ENCODE peak calls at places on chromosomes 5 and 9, in eight cellular contexts. I is spleen, N is ovary, F is uterus, P is IMR-90, M is endothelial cell of umbilical vein, W is GM12878, J is HepG2. Y is an unnamed sample. For H3K4me1 and H3K36me3, the result is how much of the 10 kb centered on the place peaks cover.

GRCh38 chr9:83062653-83063527 is at the start of gene RASEF:
- DNase-seq in I (peak), N (peak), F (no peak), P (no peak), M (no peak), W (no peak), J (no peak), Y (no peak)

GRCh38 chr5:5344606-5345005 is 77.9 kb upstream of the ICE1 start:
- DNase-seq in I (no peak), N (no peak), F (no peak), P (no peak), M (no peak), W (no peak), J (no peak), Y (no peak)

GRCh38 chr5:72366324-72366976 is 46.3 kb downstream of the PTCD2 start:
- DNase-seq in I (no peak), N (peak), F (peak), P (peak), M (peak), W (peak), J (peak), Y (peak)

GRCh38 chr5:179288809-179289185 is 56.5 kb downstream of the ADAMTS2 start:
- DNase-seq in I (peak), N (no peak), F (peak), P (no peak), M (no peak), W (no peak), J (no peak), Y (no peak)

GRCh38 chr5:142894749-142895148 is 124.6 kb downstream of the ARHGAP26 start:
- DNase-seq in I (no peak), N (no peak), F (no peak), P (peak), M (no peak), W (no peak), J (peak), Y (no peak)

GRCh38 chr5:125484272-125485002 is 738.0 kb upstream of the ZNF608 start:
- DNase-seq in I (no peak), N (peak), F (peak), P (peak), M (peak), W (no peak), J (no peak), Y (peak)

GRCh38 chr5:98774192-98775046 is 956 bp downstream of the RGMB start:
- DNase-seq in I (peak), N (peak), F (peak), P (peak), M (peak), W (no peak), J (peak), Y (peak)

GRCh38 chr9:4328723-4329122 is 28.9 kb upstream of the GLIS3 start:
- DNase-seq in I (no peak), N (no peak), F (no peak), P (peak), M (no peak), W (no peak), J (no peak), Y (no peak)

GRCh38 chr5:180563994-180564393 is 27.3 kb downstream of the SCGB3A1 start:
- DNase-seq in I (no peak), N (no peak), F (no peak), P (no peak), M (no peak), W (peak), J (no peak), Y (no peak)

GRCh38 chr9:101536938-101537337 is 3.3 kb downstream of the RNF20 start:
- DNase-seq in I (no peak), N (no peak), F (no peak), P (peak), M (peak), W (no peak), J (peak), Y (peak)

GRCh38 chr9:74036549-74037231 is 460.4 kb upstream of the RORB start:
- DNase-seq in I (no peak), N (no peak), F (no peak), P (no peak), M (no peak), W (no peak), J (no peak), Y (no peak)

GRCh38 chr5:67816456-67816855 is 399.1 kb upstream of the PIK3R1 start:
- DNase-seq in I (no peak), N (no peak), F (no peak), P (no peak), M (no peak), W (no peak), J (no peak), Y (no peak)

GRCh38 chr5:67815455-67816391 is 399.8 kb upstream of the PIK3R1 start:
- DNase-seq in I (no peak), N (peak), F (peak), P (no peak), M (no peak), W (no peak), J (peak), Y (peak)

GRCh38 chr5:67814569-67815311 is 400.8 kb upstream of the PIK3R1 start:
- DNase-seq in I (no peak), N (no peak), F (no peak), P (no peak), M (no peak), W (no peak), J (no peak), Y (no peak)

GRCh38 chr5:67813879-67814539 is 401.5 kb upstream of the PIK3R1 start:
- DNase-seq in I (no peak), N (no peak), F (no peak), P (no peak), M (no peak), W (no peak), J (no peak), Y (no peak)

DNA sequence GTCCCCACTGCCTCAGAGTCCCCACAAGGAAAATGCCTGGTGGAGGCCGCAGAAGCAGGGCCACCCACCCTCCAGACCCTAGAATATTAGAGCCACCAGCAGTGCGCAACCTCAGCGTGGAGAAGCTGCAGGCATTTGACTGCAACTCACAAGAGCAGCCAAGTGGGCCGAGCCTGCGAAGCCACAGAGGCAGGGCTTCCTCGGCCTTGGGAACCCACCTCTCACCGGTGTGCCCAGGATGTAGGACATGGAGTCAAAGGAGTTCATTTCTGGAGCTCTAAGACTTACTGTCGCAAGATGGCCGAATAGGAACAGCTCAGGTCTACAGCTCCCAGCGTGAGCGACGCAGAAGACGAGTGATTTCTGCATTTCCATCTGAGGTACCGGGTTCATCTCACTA is 397.9 kb upstream of the PIK3R1 start:
- DNase-seq in I (no peak), N (no peak), F (no peak), P (no peak), M (no peak), W (no peak), J (no peak), Y (no peak)
- TF ChIP-seq POLR2A in I (no peak), N (no peak), F (no peak), P (no peak), M (no peak), W (no peak), J (no peak), Y (no peak)

GRCh38 chr5:136132087-136132486 is 558 bp upstream of the SMAD5 start:
- DNase-seq in I (peak), N (peak), F (peak), P (no peak), M (no peak), W (no peak), J (peak), Y (peak)

GRCh38 chr5:136128416-136128935 is 4.2 kb upstream of the SMAD5 start:
- DNase-seq in I (no peak), N (no peak), F (no peak), P (no peak), M (no peak), W (no peak), J (no peak), Y (no peak)

GRCh38 chr5:136132557-136133415 is at the start of gene SMAD5:
- DNase-seq in I (peak), N (peak), F (peak), P (peak), M (peak), W (peak), J (peak), Y (peak)

GRCh38 chr5:136129445-136129844 is 3.2 kb upstream of the SMAD5 start:
- DNase-seq in I (no peak), N (no peak), F (no peak), P (no peak), M (no peak), W (no peak), J (no peak), Y (no peak)

DNA sequence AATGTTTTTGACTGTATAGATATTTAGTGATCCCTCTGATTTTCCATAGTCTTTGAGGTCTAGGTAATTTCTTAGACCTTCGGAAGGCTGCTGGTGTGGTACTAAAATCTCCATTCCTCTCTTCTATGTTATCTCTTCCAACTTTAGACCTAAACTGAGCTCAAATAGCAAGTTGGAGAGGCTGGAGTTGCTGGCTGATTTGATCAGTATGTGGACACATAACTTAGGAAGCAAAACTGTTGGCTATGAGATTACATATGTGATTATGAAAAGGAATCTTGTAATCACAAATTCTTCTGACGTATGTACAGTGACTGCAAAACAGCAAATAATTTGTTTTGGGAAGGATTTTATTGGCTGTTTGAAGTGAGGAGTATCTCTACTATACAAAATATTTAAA is 2.1 kb upstream of the SMAD5 start:
- DNase-seq in I (no peak), N (no peak), F (no peak), P (no peak), M (no peak), W (no peak), J (no peak), Y (no peak)
- H3K4me1 ChIP-seq in I (under half), N (under half), F (under half), P (under half), M (under half), W (under half), J (under half), Y (under half)

GRCh38 chr9:136220017-136220729 is 15.2 kb upstream of the LHX3 start:
- DNase-seq in I (no peak), N (no peak), F (no peak), P (peak), M (no peak), W (no peak), J (no peak), Y (no peak)
- H3K36me3 ChIP-seq in I (half or more), N (under half), F (under half), P (under half), M (under half), W (under half), J (under half), Y (under half)

GRCh38 chr9:99115947-99116543 is 11.1 kb downstream of the TGFBR1 start:
- DNase-seq in I (no peak), N (no peak), F (no peak), P (no peak), M (no peak), W (no peak), J (no peak), Y (no peak)

GRCh38 chr9:99121604-99122003 is 16.7 kb downstream of the TGFBR1 start:
- DNase-seq in I (no peak), N (no peak), F (no peak), P (no peak), M (no peak), W (no peak), J (no peak), Y (no peak)

GRCh38 chr9:99114846-99115500 is 10.1 kb downstream of the TGFBR1 start:
- DNase-seq in I (no peak), N (no peak), F (no peak), P (no peak), M (no peak), W (no peak), J (no peak), Y (no peak)

GRCh38 chr9:99120256-99120655 is 15.3 kb downstream of the TGFBR1 start:
- DNase-seq in I (no peak), N (no peak), F (no peak), P (no peak), M (no peak), W (no peak), J (no peak), Y (no peak)

DNA sequence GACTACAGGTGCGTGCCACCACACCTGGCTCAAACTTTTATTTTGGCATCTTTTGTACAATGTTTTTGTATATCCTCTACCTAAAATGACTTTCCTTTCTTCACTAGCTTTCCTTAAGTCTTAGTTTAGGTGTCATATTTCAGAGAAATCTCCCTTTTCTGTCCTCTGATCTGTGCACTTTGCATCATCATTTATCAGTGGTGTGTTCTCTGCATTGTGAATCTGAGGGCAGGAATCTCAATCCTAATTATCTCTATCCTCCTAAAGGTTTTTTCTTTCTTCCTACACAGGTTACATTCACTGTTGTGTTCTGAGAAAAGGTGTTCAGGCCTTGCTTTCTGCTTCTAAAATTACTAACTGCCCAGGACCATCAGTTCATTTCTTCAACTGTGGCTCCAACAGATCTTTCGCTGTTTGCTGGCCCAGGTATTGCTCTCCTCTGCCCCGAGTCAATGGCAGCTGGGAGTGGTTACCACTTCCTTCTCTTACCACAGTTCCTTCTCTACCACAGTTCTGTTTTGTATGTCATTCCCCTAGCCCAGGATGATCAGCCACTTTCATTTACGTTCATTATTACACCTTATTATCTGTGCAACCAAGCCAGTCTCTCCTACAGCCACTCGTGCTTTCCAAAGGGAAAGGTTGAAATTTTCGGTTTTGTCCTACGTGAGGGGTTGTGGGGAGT is 14.0 kb downstream of the TGFBR1 start:
- DNase-seq in I (peak), N (no peak), F (no peak), P (no peak), M (no peak), W (peak), J (no peak), Y (no peak)
- TF ChIP-seq POLR2A in I (no peak), N (no peak), F (no peak), P (no peak), M (no peak), W (no peak), J (no peak), Y (no peak)

Y was measured in adrenal gland.